ENCODE peak calls at places on chromosomes 3 and 15, in five cellular contexts. S, E, F, A and C are unnamed samples.

GRCh38 chr3:89360155-89360554 is 252.7 kb downstream of the EPHA3 start:
- DNase-seq in S (peak; percentile 37), E (no peak), F (no peak), A (no peak), C (no peak)

GRCh38 chr3:48993834-48994233 is 3.8 kb downstream of the P4HTM start:
- DNase-seq in S (no peak), E (no peak), F (no peak), A (no peak), C (no peak)

GRCh38 chr3:32276279-32276841 is 37.9 kb downstream of the CMTM8 start:
- DNase-seq in S (peak; percentile 36), E (no peak), F (no peak), A (no peak), C (no peak)

GRCh38 chr3:58963928-58964497 is 85.8 kb downstream of the CFAP20DC start:
- DNase-seq in S (no peak), E (no peak), F (no peak), A (no peak), C (no peak)

GRCh38 chr3:135500034-135500433 is 465.5 kb upstream of the PPP2R3A start:
- DNase-seq in S (no peak), E (no peak), F (no peak), A (no peak), C (no peak)

GRCh38 chr15:41801850-41802455 is 25.9 kb upstream of the JMJD7 start:
- DNase-seq in S (no peak), E (no peak), F (no peak), A (no peak), C (no peak)

GRCh38 chr3:175512700-175513099 is 653.6 kb downstream of the NAALADL2 start:
- DNase-seq in S (no peak), E (no peak), F (no peak), A (no peak), C (no peak)

GRCh38 chr3:156920399-156920798 is 94.2 kb downstream of the LEKR1 start:
- DNase-seq in S (no peak), E (no peak), F (no peak), A (no peak), C (no peak)

GRCh38 chr3:26712211-26713026 is 89.8 kb downstream of the LRRC3B start:
- DNase-seq in S (no peak), E (no peak), F (no peak), A (no peak), C (no peak)

GRCh38 chr3:161409069-161409468 is 37.8 kb upstream of the SPTSSB start:
- DNase-seq in S (peak; percentile 24), E (no peak), F (no peak), A (no peak), C (peak; percentile 45)

GRCh38 chr3:43523454-43524053 is 98.3 kb downstream of the ANO10 start:
- DNase-seq in S (no peak), E (no peak), F (no peak), A (no peak), C (no peak)

GRCh38 chr3:148077318-148077923 is 620.3 kb upstream of the AGTR1 start:
- DNase-seq in S (peak; percentile 6), E (no peak), F (no peak), A (no peak), C (no peak)

GRCh38 chr15:38069001-38069400 is 134.6 kb downstream of the TMCO5A start:
- DNase-seq in S (peak; percentile 63), E (no peak), F (no peak), A (no peak), C (no peak)

GRCh38 chr3:182911782-182912111 is 68.6 kb downstream of the DCUN1D1 start:
- DNase-seq in S (no peak), E (no peak), F (no peak), A (no peak), C (no peak)

GRCh38 chr15:72851586-72851985 is 68.0 kb upstream of the ADPGK start:
- DNase-seq in S (no peak), E (no peak), F (no peak), A (no peak), C (no peak)

GRCh38 chr3:196207833-196208607 is 3.2 kb downstream of the ZDHHC19 start:
- DNase-seq in S (no peak), E (no peak), F (peak; percentile 82), A (no peak), C (peak; percentile 78)

GRCh38 chr3:188294823-188295487 is 141.0 kb downstream of the LPP start:
- DNase-seq in S (peak; percentile 93), E (no peak), F (no peak), A (no peak), C (peak; percentile 53)

GRCh38 chr15:40939909-40940801 is 11.0 kb downstream of the DLL4 start:
- DNase-seq in S (no peak), E (no peak), F (no peak), A (no peak), C (no peak)

GRCh38 chr15:33068531-33068990 is 126.0 kb downstream of the FMN1 start:
- DNase-seq in S (peak; percentile 60), E (peak; percentile 89), F (peak; percentile 75), A (no peak), C (no peak)

GRCh38 chr15:52790941-52791751 is 1.0 kb upstream of the ONECUT1 start:
- DNase-seq in S (no peak), E (no peak), F (peak; percentile 46), A (no peak), C (no peak)

GRCh38 chr3:127690823-127691452 is 18.2 kb downstream of the ABTB1 start:
- DNase-seq in S (peak; percentile 60), E (no peak), F (peak; percentile 48), A (no peak), C (peak; percentile 70)

GRCh38 chr15:33044598-33044997 is 149.9 kb downstream of the FMN1 start:
- DNase-seq in S (no peak), E (no peak), F (no peak), A (no peak), C (no peak)

GRCh38 chr3:4351164-4351855 is 48.1 kb downstream of the SETMAR start:
- DNase-seq in S (no peak), E (no peak), F (no peak), A (no peak), C (no peak)

GRCh38 chr3:63067999-63068645 is 192.9 kb upstream of the CADPS start:
- DNase-seq in S (peak; percentile 10), E (no peak), F (no peak), A (no peak), C (no peak)

GRCh38 chr3:183698318-183698731 is 728 bp downstream of the YEATS2 start:
- DNase-seq in S (no peak), E (peak; percentile 87), F (peak; percentile 57), A (no peak), C (peak; percentile 36)

DNA sequence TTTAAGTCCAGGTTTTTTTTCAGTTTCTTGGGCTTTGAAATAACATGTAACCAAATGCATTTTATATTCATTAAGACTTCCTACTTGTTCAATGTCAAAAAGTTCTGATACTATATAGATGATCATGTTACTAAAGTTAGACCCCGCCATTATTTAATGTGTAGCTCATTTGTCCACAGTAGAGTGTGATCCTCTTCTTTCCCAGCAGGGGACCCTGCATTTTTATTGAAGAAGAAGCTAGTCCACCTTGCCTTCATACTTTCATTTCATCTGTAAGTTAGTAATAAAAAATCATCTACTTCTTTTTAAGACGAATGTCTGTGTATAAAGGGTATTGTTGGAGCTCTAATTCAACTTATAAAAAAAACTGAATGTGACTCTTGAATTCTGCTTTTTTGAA is 404.6 kb downstream of the SI start:
- DNase-seq in S (no peak), E (no peak), F (no peak), A (no peak), C (no peak)
- TF ChIP-seq CTCF in S (no peak), E (no peak), F (no peak), A (no peak), C (peak; percentile 19)

GRCh38 chr3:197949191-197949766 is 711 bp upstream of the RPL35A start:
- DNase-seq in S (no peak), E (peak; percentile 80), F (no peak), A (no peak), C (no peak)
- H3K4me3 ChIP-seq in S (peak overlapping the region; percentile 74), E (peak overlapping the region; percentile 66), F (peak overlapping the region; percentile 73), A (peak overlapping the region; percentile 94), C (peak overlapping the region; percentile 37)

GRCh38 chr3:24088782-24089181 is 143.7 kb downstream of the NR1D2 start:
- DNase-seq in S (peak; percentile 25), E (no peak), F (no peak), A (no peak), C (no peak)
- TF ChIP-seq CTCF in S (peak; percentile 58), E (no peak), F (peak; percentile 39), A (no peak), C (no peak)

GRCh38 chr3:168250415-168250861 is 154.7 kb upstream of the GOLIM4 start:
- DNase-seq in S (peak; percentile 4), E (no peak), F (no peak), A (no peak), C (no peak)

GRCh38 chr3:168251371-168251770 is 155.6 kb upstream of the GOLIM4 start:
- DNase-seq in S (no peak), E (no peak), F (no peak), A (no peak), C (no peak)

GRCh38 chr3:168249048-168249538 is 153.4 kb upstream of the GOLIM4 start:
- DNase-seq in S (peak; percentile 6), E (no peak), F (no peak), A (no peak), C (peak; percentile 1)

GRCh38 chr3:168249539-168250414 is 154.1 kb upstream of the GOLIM4 start:
- DNase-seq in S (peak; percentile 73), E (peak; percentile 87), F (peak; percentile 72), A (no peak), C (peak; percentile 81)

DNA sequence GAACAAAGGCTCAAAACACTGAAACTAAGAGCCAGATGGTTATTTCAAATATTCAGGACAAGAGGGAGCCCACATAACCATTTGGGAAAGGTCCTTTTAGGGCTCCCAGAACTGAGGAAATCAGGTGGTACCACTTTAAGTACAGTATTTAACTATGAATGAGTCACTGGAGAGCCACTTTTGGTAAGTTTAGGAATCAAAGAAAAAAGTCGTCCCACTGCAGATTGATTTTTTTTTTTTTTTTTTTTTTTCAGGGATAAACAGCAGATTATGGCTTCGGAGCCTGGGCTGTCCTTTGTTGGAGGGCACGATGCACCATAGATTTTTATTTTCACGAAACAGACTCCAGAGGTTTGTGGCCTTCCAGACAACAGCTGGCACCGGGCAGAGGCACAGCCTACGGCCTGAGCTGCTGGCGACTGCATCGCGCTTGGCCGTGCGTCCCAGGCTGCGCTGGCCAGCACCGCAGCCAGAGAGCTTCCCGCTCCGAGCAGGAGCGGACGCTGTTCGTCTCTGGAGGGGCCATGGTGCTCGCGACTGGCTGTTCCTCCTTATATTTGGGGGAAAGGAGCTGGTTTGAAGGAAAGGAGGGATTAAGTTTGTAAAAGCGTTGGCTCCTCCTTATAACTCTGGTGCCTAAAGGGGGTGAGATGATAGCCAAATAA is 152.8 kb upstream of the GOLIM4 start:
- DNase-seq in S (peak; percentile 45), E (no peak), F (no peak), A (no peak), C (no peak)
- H3K4me3 ChIP-seq in S (peak overlapping the region; percentile 55), E (no peak overlapping the region), F (peak overlapping the region; percentile 44), A (peak overlapping the region; percentile 82), C (peak overlapping the region; percentile 47)

DNA sequence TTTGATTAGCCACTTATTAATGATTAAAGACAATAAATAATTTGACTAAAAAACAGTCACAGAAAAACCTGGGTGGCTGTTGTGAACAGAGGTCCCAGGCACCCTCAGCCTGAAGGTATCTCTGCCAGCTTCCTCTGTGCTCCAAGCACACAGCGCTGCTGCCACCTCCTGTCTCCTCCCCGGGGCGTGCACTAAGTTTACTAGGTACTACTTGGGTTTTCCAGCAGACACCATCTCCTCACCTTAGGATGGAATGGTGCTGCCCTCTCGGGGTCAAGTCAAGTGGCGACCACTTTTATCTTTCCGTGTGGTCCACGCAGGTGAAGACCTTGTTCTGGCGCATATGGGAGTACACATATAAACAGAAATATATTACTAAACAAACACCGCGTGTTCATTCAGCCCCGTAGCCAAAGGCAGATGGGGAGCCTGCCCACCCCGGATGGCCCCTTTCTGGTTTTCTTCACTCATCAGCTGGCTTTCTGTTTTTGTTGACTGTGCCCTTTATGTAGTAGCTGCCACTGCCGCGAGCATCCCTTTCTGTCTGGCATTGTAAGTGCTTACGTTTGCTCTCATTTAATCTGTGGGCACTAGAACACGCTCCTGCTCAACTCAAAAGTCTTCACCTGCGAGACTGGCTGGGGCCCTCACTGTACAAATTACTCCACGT is 128.0 kb downstream of the LRIG1 start:
- DNase-seq in S (no peak), E (peak; percentile 73), F (no peak), A (no peak), C (peak; percentile 74)
- TF ChIP-seq CTCF in S (peak; percentile 26), E (no peak), F (peak; percentile 35), A (no peak), C (peak; percentile 50)